ENCODE peak calls at places on chromosomes 13 and 19, in ten cellular contexts. One of them, this sample, is unnamed.

GRCh38 chr13:112657850-112658445 is 31.9 kb upstream of the ATP11A start:
- DNase-seq in NCI-H774: no peak
- DNase-seq in nucleus accumbens: no peak
- DNase-seq in thoracic aorta: no peak
- DNase-seq in T-cell: no peak
- DNase-seq in right atrium auricular region: no peak
- DNase-seq in A673: peak
- DNase-seq in HFF-Myc: peak
- DNase-seq in H54: no peak
- DNase-seq in NCI-H2029: no peak
- DNase-seq in this sample: peak

GRCh38 chr19:4233282-4233853 is 4.0 kb downstream of the EBI3 start:
- DNase-seq in NCI-H774: peak
- DNase-seq in nucleus accumbens: no peak
- DNase-seq in thoracic aorta: no peak
- DNase-seq in T-cell: peak
- DNase-seq in right atrium auricular region: no peak
- DNase-seq in A673: peak
- DNase-seq in HFF-Myc: no peak
- DNase-seq in H54: no peak
- DNase-seq in NCI-H2029: no peak
- DNase-seq in this sample: no peak

GRCh38 chr19:33903489-33903850 is 106.8 kb downstream of the KCTD15 start:
- DNase-seq in NCI-H774: no peak
- DNase-seq in nucleus accumbens: no peak
- DNase-seq in thoracic aorta: no peak
- DNase-seq in T-cell: no peak
- DNase-seq in right atrium auricular region: no peak
- DNase-seq in A673: no peak
- DNase-seq in HFF-Myc: no peak
- DNase-seq in H54: no peak
- DNase-seq in NCI-H2029: no peak
- DNase-seq in this sample: no peak

GRCh38 chr13:34751492-34751891 is 190.6 kb upstream of the NBEA start:
- DNase-seq in NCI-H774: no peak
- DNase-seq in nucleus accumbens: no peak
- DNase-seq in thoracic aorta: no peak
- DNase-seq in T-cell: no peak
- DNase-seq in right atrium auricular region: no peak
- DNase-seq in A673: no peak
- DNase-seq in HFF-Myc: no peak
- DNase-seq in H54: no peak
- DNase-seq in NCI-H2029: no peak
- DNase-seq in this sample: no peak

GRCh38 chr13:91347996-91348905 is 764 bp downstream of the MIR17HG start:
- DNase-seq in NCI-H774: no peak
- DNase-seq in nucleus accumbens: no peak
- DNase-seq in thoracic aorta: no peak
- DNase-seq in T-cell: peak
- DNase-seq in right atrium auricular region: no peak
- DNase-seq in A673: peak
- DNase-seq in HFF-Myc: no peak
- DNase-seq in H54: peak
- DNase-seq in NCI-H2029: no peak
- DNase-seq in this sample: no peak

GRCh38 chr13:106210327-106210726 is 325.1 kb downstream of the EFNB2 start:
- DNase-seq in NCI-H774: no peak
- DNase-seq in nucleus accumbens: no peak
- DNase-seq in thoracic aorta: no peak
- DNase-seq in T-cell: no peak
- DNase-seq in right atrium auricular region: no peak
- DNase-seq in A673: no peak
- DNase-seq in HFF-Myc: no peak
- DNase-seq in H54: no peak
- DNase-seq in NCI-H2029: no peak
- DNase-seq in this sample: no peak

GRCh38 chr13:112895521-112896465 is 73.2 kb upstream of the MCF2L start:
- DNase-seq in NCI-H774: no peak
- DNase-seq in nucleus accumbens: no peak
- DNase-seq in thoracic aorta: no peak
- DNase-seq in T-cell: no peak
- DNase-seq in right atrium auricular region: no peak
- DNase-seq in A673: no peak
- DNase-seq in HFF-Myc: no peak
- DNase-seq in H54: no peak
- DNase-seq in NCI-H2029: no peak
- DNase-seq in this sample: no peak

GRCh38 chr13:59452189-59452588 is 711.5 kb downstream of the DIAPH3 start:
- DNase-seq in NCI-H774: no peak
- DNase-seq in nucleus accumbens: no peak
- DNase-seq in thoracic aorta: no peak
- DNase-seq in T-cell: no peak
- DNase-seq in right atrium auricular region: no peak
- DNase-seq in A673: peak
- DNase-seq in HFF-Myc: no peak
- DNase-seq in H54: no peak
- DNase-seq in NCI-H2029: no peak
- DNase-seq in this sample: no peak

GRCh38 chr19:31533114-31533513 is 183.9 kb upstream of the TSHZ3 start:
- DNase-seq in NCI-H774: no peak
- DNase-seq in nucleus accumbens: no peak
- DNase-seq in thoracic aorta: no peak
- DNase-seq in T-cell: no peak
- DNase-seq in right atrium auricular region: peak
- DNase-seq in A673: no peak
- DNase-seq in HFF-Myc: no peak
- DNase-seq in H54: no peak
- DNase-seq in NCI-H2029: no peak
- DNase-seq in this sample: no peak

This sample was measured in AG09309.